ENCODE peak calls at places on chromosomes 4 and X, in seven cellular contexts. One of them, this sample, is unnamed.

GRCh38 chrX:106608016-106608415 is 3.8 kb upstream of the RADX start:
- DNase-seq in sigmoid colon: no peak
- DNase-seq in stomach: no peak
- DNase-seq in K562: no peak
- DNase-seq in H1: no peak
- DNase-seq in transverse colon: no peak
- DNase-seq in GM12892: no peak
- DNase-seq in this sample: no peak

GRCh38 chr4:159303435-159303834 is 200.6 kb downstream of the RAPGEF2 start:
- DNase-seq in H1: no peak
- DNase-seq in GM12892: no peak
- DNase-seq in stomach: no peak
- DNase-seq in sigmoid colon: no peak
- DNase-seq in transverse colon: no peak
- DNase-seq in K562: no peak
- DNase-seq in this sample: no peak

GRCh38 chr4:5021546-5021945 is 2.3 kb upstream of the CYTL1 start:
- DNase-seq in stomach: no peak
- DNase-seq in K562: no peak
- DNase-seq in GM12892: no peak
- DNase-seq in transverse colon: no peak
- DNase-seq in sigmoid colon: no peak
- DNase-seq in H1: no peak
- DNase-seq in this sample: no peak

GRCh38 chrX:54043084-54043483 is 1.2 kb downstream of the PHF8 start:
- DNase-seq in transverse colon: no peak
- DNase-seq in sigmoid colon: no peak
- DNase-seq in K562: no peak
- DNase-seq in stomach: no peak
- DNase-seq in H1: no peak
- DNase-seq in GM12892: no peak
- DNase-seq in this sample: no peak

GRCh38 chrX:45803383-45803921 is 602.8 kb upstream of the DIPK2B start:
- DNase-seq in stomach: no peak
- DNase-seq in GM12892: no peak
- DNase-seq in K562: no peak
- DNase-seq in transverse colon: no peak
- DNase-seq in H1: no peak
- DNase-seq in sigmoid colon: no peak
- DNase-seq in this sample: no peak

GRCh38 chr4:94724016-94724415 is 33.7 kb upstream of the BMPR1B start:
- DNase-seq in stomach: no peak
- DNase-seq in transverse colon: no peak
- DNase-seq in sigmoid colon: no peak
- DNase-seq in GM12892: no peak
- DNase-seq in K562: no peak
- DNase-seq in H1: no peak
- DNase-seq in this sample: no peak

GRCh38 chr4:77776182-77777134 is 42.7 kb downstream of the CNOT6L start:
- DNase-seq in H1: no peak
- DNase-seq in GM12892: no peak
- DNase-seq in K562: no peak
- DNase-seq in sigmoid colon: no peak
- DNase-seq in transverse colon: peak
- DNase-seq in stomach: no peak
- DNase-seq in this sample: no peak

GRCh38 chrX:134803060-134803459 is 144.8 kb upstream of the PLAC1 start:
- DNase-seq in GM12892: no peak
- DNase-seq in stomach: no peak
- DNase-seq in transverse colon: no peak
- DNase-seq in sigmoid colon: no peak
- DNase-seq in H1: no peak
- DNase-seq in K562: peak
- DNase-seq in this sample: no peak

GRCh38 chr4:42148453-42148852 is 4.0 kb downstream of the BEND4 start:
- DNase-seq in H1: no peak
- DNase-seq in stomach: no peak
- DNase-seq in K562: no peak
- DNase-seq in transverse colon: no peak
- DNase-seq in sigmoid colon: no peak
- DNase-seq in GM12892: no peak
- DNase-seq in this sample: no peak
- TF ChIP-seq POLR2AphosphoS5 in H1: no peak
- TF ChIP-seq POLR2AphosphoS5 in stomach: no peak
- TF ChIP-seq POLR2AphosphoS5 in K562: no peak
- TF ChIP-seq POLR2AphosphoS5 in transverse colon: no peak
- TF ChIP-seq POLR2AphosphoS5 in sigmoid colon: no peak
- TF ChIP-seq POLR2AphosphoS5 in GM12892: no peak
- TF ChIP-seq POLR2AphosphoS5 in this sample: no peak

GRCh38 chrX:107674480-107675364 is 46.4 kb downstream of the PRPS1 start:
- DNase-seq in stomach: peak
- DNase-seq in GM12892: no peak
- DNase-seq in H1: no peak
- DNase-seq in K562: peak
- DNase-seq in transverse colon: peak
- DNase-seq in sigmoid colon: peak
- DNase-seq in this sample: peak
- TF ChIP-seq POLR2A in stomach: no peak
- TF ChIP-seq POLR2A in GM12892: no peak
- TF ChIP-seq POLR2A in H1: no peak
- TF ChIP-seq POLR2A in K562: no peak
- TF ChIP-seq POLR2A in transverse colon: peak
- TF ChIP-seq POLR2A in sigmoid colon: peak
- TF ChIP-seq POLR2A in this sample: no peak

GRCh38 chrX:110795645-110796510 is at the start of gene CHRDL1:
- DNase-seq in H1: no peak
- DNase-seq in sigmoid colon: peak
- DNase-seq in GM12892: no peak
- DNase-seq in K562: no peak
- DNase-seq in transverse colon: peak
- DNase-seq in stomach: no peak
- DNase-seq in this sample: peak
- TF ChIP-seq POLR2AphosphoS5 in H1: no peak
- TF ChIP-seq POLR2AphosphoS5 in sigmoid colon: peak
- TF ChIP-seq POLR2AphosphoS5 in GM12892: no peak
- TF ChIP-seq POLR2AphosphoS5 in K562: no peak
- TF ChIP-seq POLR2AphosphoS5 in transverse colon: no peak
- TF ChIP-seq POLR2AphosphoS5 in stomach: no peak
- TF ChIP-seq POLR2AphosphoS5 in this sample: no peak

GRCh38 chr4:52566136-52567031 is 92.7 kb downstream of the USP46 start:
- DNase-seq in H1: no peak
- DNase-seq in K562: no peak
- DNase-seq in stomach: no peak
- DNase-seq in sigmoid colon: no peak
- DNase-seq in transverse colon: no peak
- DNase-seq in GM12892: no peak
- DNase-seq in this sample: no peak
- TF ChIP-seq POLR2A in H1: no peak
- TF ChIP-seq POLR2A in K562: no peak
- TF ChIP-seq POLR2A in stomach: no peak
- TF ChIP-seq POLR2A in sigmoid colon: no peak
- TF ChIP-seq POLR2A in transverse colon: no peak
- TF ChIP-seq POLR2A in GM12892: no peak
- TF ChIP-seq POLR2A in this sample: no peak

GRCh38 chr4:45484740-45485139 is 639.1 kb downstream of the GABRG1 start:
- DNase-seq in H1: no peak
- DNase-seq in sigmoid colon: no peak
- DNase-seq in transverse colon: no peak
- DNase-seq in GM12892: no peak
- DNase-seq in stomach: no peak
- DNase-seq in K562: no peak
- DNase-seq in this sample: no peak
- TF ChIP-seq POLR2AphosphoS5 in H1: no peak
- TF ChIP-seq POLR2AphosphoS5 in sigmoid colon: no peak
- TF ChIP-seq POLR2AphosphoS5 in transverse colon: no peak
- TF ChIP-seq POLR2AphosphoS5 in GM12892: no peak
- TF ChIP-seq POLR2AphosphoS5 in stomach: no peak
- TF ChIP-seq POLR2AphosphoS5 in K562: no peak
- TF ChIP-seq POLR2AphosphoS5 in this sample: no peak

GRCh38 chrX:24025741-24026402 is 1.1 kb downstream of the KLHL15 start:
- DNase-seq in H1: no peak
- DNase-seq in GM12892: no peak
- DNase-seq in K562: no peak
- DNase-seq in sigmoid colon: peak
- DNase-seq in transverse colon: no peak
- DNase-seq in stomach: no peak
- DNase-seq in this sample: peak
- TF ChIP-seq POLR2A in H1: peak
- TF ChIP-seq POLR2A in GM12892: no peak
- TF ChIP-seq POLR2A in K562: no peak
- TF ChIP-seq POLR2A in sigmoid colon: no peak
- TF ChIP-seq POLR2A in transverse colon: peak
- TF ChIP-seq POLR2A in stomach: no peak
- TF ChIP-seq POLR2A in this sample: peak

GRCh38 chr4:115759231-115759630 is 645.8 kb upstream of the NDST4 start:
- DNase-seq in sigmoid colon: no peak
- DNase-seq in K562: no peak
- DNase-seq in H1: no peak
- DNase-seq in stomach: peak
- DNase-seq in GM12892: no peak
- DNase-seq in transverse colon: no peak
- DNase-seq in this sample: no peak
- TF ChIP-seq POLR2AphosphoS5 in sigmoid colon: no peak
- TF ChIP-seq POLR2AphosphoS5 in K562: no peak
- TF ChIP-seq POLR2AphosphoS5 in H1: no peak
- TF ChIP-seq POLR2AphosphoS5 in stomach: no peak
- TF ChIP-seq POLR2AphosphoS5 in GM12892: no peak
- TF ChIP-seq POLR2AphosphoS5 in transverse colon: no peak
- TF ChIP-seq POLR2AphosphoS5 in this sample: no peak

GRCh38 chrX:18984381-18985185 is 669 bp upstream of the PHKA2 start:
- DNase-seq in sigmoid colon: peak
- DNase-seq in K562: peak
- DNase-seq in transverse colon: peak
- DNase-seq in stomach: peak
- DNase-seq in GM12892: peak
- DNase-seq in H1: no peak
- DNase-seq in this sample: peak
- TF ChIP-seq POLR2A in sigmoid colon: no peak
- TF ChIP-seq POLR2A in K562: peak
- TF ChIP-seq POLR2A in transverse colon: peak
- TF ChIP-seq POLR2A in stomach: no peak
- TF ChIP-seq POLR2A in GM12892: peak
- TF ChIP-seq POLR2A in H1: peak
- TF ChIP-seq POLR2A in this sample: no peak

GRCh38 chr4:725368-726234 is 20.0 kb downstream of the PCGF3 start:
- DNase-seq in H1: no peak
- DNase-seq in K562: no peak
- DNase-seq in GM12892: no peak
- DNase-seq in sigmoid colon: no peak
- DNase-seq in stomach: no peak
- DNase-seq in transverse colon: no peak
- DNase-seq in this sample: no peak

GRCh38 chr4:726235-726787 is 20.7 kb downstream of the PCGF3 start:
- DNase-seq in H1: no peak
- DNase-seq in GM12892: no peak
- DNase-seq in transverse colon: no peak
- DNase-seq in stomach: no peak
- DNase-seq in K562: peak
- DNase-seq in sigmoid colon: no peak
- DNase-seq in this sample: no peak

GRCh38 chr4:724131-724530 is 18.5 kb downstream of the PCGF3 start:
- DNase-seq in sigmoid colon: no peak
- DNase-seq in K562: no peak
- DNase-seq in H1: no peak
- DNase-seq in stomach: no peak
- DNase-seq in transverse colon: peak
- DNase-seq in GM12892: no peak
- DNase-seq in this sample: no peak

GRCh38 chr4:727576-727975 is 21.9 kb downstream of the PCGF3 start:
- DNase-seq in sigmoid colon: no peak
- DNase-seq in GM12892: no peak
- DNase-seq in stomach: no peak
- DNase-seq in K562: no peak
- DNase-seq in transverse colon: no peak
- DNase-seq in H1: no peak
- DNase-seq in this sample: no peak

DNA sequence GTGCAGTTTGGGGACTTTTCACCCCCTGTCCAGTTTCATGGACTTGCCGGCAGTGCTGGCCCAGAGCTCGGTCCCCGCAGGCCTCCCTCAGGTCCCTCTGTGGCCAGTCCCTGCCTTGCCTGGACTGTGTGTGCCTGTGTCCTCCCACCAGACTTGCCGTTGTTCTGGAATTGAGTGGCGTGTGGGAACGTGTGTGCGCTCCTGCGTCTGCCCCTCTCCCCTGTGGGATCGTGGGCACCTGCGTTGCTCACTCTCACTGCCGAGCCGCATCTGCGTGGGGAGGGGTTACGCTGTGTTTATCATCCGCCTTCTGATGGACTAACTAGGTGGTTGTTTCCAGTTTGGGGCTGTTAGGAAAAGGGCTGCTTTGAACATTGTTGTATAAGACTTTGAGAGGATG is 21.2 kb downstream of the PCGF3 start:
- DNase-seq in K562: peak
- DNase-seq in H1: no peak
- DNase-seq in GM12892: no peak
- DNase-seq in sigmoid colon: no peak
- DNase-seq in transverse colon: no peak
- DNase-seq in stomach: no peak
- DNase-seq in this sample: no peak
- TF ChIP-seq POLR2AphosphoS5 in K562: no peak
- TF ChIP-seq POLR2AphosphoS5 in H1: no peak
- TF ChIP-seq POLR2AphosphoS5 in GM12892: no peak
- TF ChIP-seq POLR2AphosphoS5 in sigmoid colon: no peak
- TF ChIP-seq POLR2AphosphoS5 in transverse colon: no peak
- TF ChIP-seq POLR2AphosphoS5 in stomach: no peak
- TF ChIP-seq POLR2AphosphoS5 in this sample: no peak

DNA sequence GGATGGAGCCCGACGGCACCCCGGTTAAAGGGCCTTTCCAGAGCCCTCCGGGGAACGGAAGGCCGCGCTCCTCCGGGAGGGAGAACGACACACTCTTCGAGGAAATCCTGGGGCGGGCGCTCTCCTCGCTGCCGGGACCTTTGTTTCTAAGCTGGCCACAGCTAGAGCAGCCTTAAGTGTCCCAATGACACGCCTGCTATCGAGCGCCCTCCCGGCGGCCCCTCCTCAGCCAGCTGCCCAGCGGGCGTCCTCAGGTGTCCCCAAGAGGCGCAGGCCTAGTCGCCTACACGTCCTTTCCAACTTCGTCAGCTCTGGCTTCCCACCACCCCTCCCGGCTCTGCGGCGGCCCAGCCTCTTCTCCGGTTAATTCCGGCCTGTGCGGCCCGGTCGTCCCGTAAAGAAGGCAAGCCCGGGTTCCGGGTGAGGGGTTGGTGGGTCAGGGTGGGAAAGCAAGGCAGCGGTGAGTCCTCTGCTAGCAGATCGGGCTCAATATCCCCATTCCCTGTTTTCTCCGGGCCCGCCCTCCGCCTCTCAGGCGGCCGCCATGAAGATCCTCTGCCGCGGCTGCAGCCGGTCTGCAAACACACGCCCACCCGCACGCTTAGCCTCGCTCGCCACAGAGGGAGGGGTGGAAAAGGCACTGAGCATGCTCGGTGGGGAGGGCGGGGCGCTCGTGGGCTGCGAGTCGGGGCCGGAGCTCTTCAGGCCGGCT is 449 bp upstream of the RAP1GDS1 start:
- DNase-seq in K562: peak
- DNase-seq in transverse colon: peak
- DNase-seq in GM12892: peak
- DNase-seq in H1: peak
- DNase-seq in sigmoid colon: peak
- DNase-seq in stomach: peak
- DNase-seq in this sample: peak
- TF ChIP-seq POLR2A in K562: peak
- TF ChIP-seq POLR2A in transverse colon: peak
- TF ChIP-seq POLR2A in GM12892: peak
- TF ChIP-seq POLR2A in H1: peak
- TF ChIP-seq POLR2A in sigmoid colon: peak
- TF ChIP-seq POLR2A in stomach: peak
- TF ChIP-seq POLR2A in this sample: peak